ENCODE peak calls at places on chromosomes 11 and 22, in ten cellular contexts. S, T, D, V, B, M, Q, J, G and W are unnamed samples.

GRCh38 chr22:23180301-23180892 is at the start of gene BCR:
- DNase-seq in S (peak; percentile 51), T (no peak), D (peak; percentile 58), V (peak; percentile 72), B (peak; percentile 69), M (no peak), Q (peak; percentile 82), J (peak; percentile 82), G (peak; percentile 77), W (peak; percentile 93)

GRCh38 chr11:27933992-27934829 is 173.7 kb downstream of the KIF18A start:
- DNase-seq in S (peak; percentile 15), T (no peak), D (no peak), V (no peak), B (peak; percentile 48), M (no peak), Q (no peak), J (no peak), G (no peak), W (no peak)

GRCh38 chr11:68269414-68270081 is 2.2 kb downstream of the C11orf24 start:
- DNase-seq in S (no peak), T (no peak), D (no peak), V (peak; percentile 31), B (no peak), M (no peak), Q (no peak), J (no peak), G (no peak), W (no peak)

GRCh38 chr11:19607656-19608360 is 104.8 kb upstream of the NAV2 start:
- DNase-seq in S (no peak), T (no peak), D (peak; percentile 68), V (no peak), B (no peak), M (no peak), Q (no peak), J (no peak), G (no peak), W (no peak)

GRCh38 chr11:87661270-87661669 is 514.0 kb downstream of the RAB38 start:
- DNase-seq in S (no peak), T (no peak), D (no peak), V (no peak), B (no peak), M (no peak), Q (no peak), J (no peak), G (no peak), W (no peak)

GRCh38 chr22:28955817-28956216 is 72.4 kb downstream of the ZNRF3 start:
- DNase-seq in S (no peak), T (no peak), D (no peak), V (no peak), B (no peak), M (no peak), Q (peak; percentile 24), J (no peak), G (no peak), W (no peak)

GRCh38 chr22:44399906-44400762 is 87.4 kb upstream of the SHISAL1 start:
- DNase-seq in S (no peak), T (peak; percentile 49), D (no peak), V (peak; percentile 26), B (no peak), M (no peak), Q (peak; percentile 1), J (peak; percentile 11), G (no peak), W (peak; percentile 58)

GRCh38 chr11:2480874-2481220 is 36.0 kb downstream of the KCNQ1 start:
- DNase-seq in S (no peak), T (no peak), D (no peak), V (no peak), B (no peak), M (no peak), Q (no peak), J (no peak), G (no peak), W (no peak)

GRCh38 chr11:10204021-10204420 is 90.0 kb downstream of the SBF2 start:
- DNase-seq in S (no peak), T (no peak), D (no peak), V (no peak), B (no peak), M (no peak), Q (no peak), J (no peak), G (no peak), W (no peak)

GRCh38 chr11:112778091-112778889 is 182.9 kb upstream of the NCAM1 start:
- DNase-seq in S (no peak), T (no peak), D (no peak), V (no peak), B (no peak), M (no peak), Q (no peak), J (no peak), G (no peak), W (no peak)

GRCh38 chr22:30557243-30557642 is 10.7 kb upstream of the SEC14L6 start:
- DNase-seq in S (no peak), T (no peak), D (no peak), V (no peak), B (no peak), M (no peak), Q (no peak), J (no peak), G (no peak), W (no peak)

GRCh38 chr22:30555282-30556210 is 9.0 kb upstream of the SEC14L6 start:
- DNase-seq in S (no peak), T (no peak), D (no peak), V (no peak), B (no peak), M (no peak), Q (no peak), J (no peak), G (no peak), W (no peak)

GRCh38 chr22:30553971-30554370 is 7.4 kb upstream of the SEC14L6 start:
- DNase-seq in S (no peak), T (no peak), D (no peak), V (no peak), B (no peak), M (no peak), Q (no peak), J (no peak), G (no peak), W (no peak)

GRCh38 chr22:30559889-30560288 is 13.3 kb upstream of the SEC14L6 start:
- DNase-seq in S (no peak), T (no peak), D (no peak), V (no peak), B (no peak), M (no peak), Q (no peak), J (no peak), G (no peak), W (no peak)

GRCh38 chr22:30556388-30556787 is 9.8 kb upstream of the SEC14L6 start:
- DNase-seq in S (no peak), T (no peak), D (no peak), V (no peak), B (no peak), M (no peak), Q (no peak), J (no peak), G (no peak), W (no peak)
- TF ChIP-seq CTCF in S (peak; percentile 7), T (no peak), D (no peak), V (no peak), B (no peak), M (no peak), Q (no peak), J (no peak), G (no peak), W (no peak)

GRCh38 chr11:65432686-65433582 is 10.3 kb downstream of the NEAT1 start:
- DNase-seq in S (no peak), T (no peak), D (no peak), V (no peak), B (peak; percentile 50), M (no peak), Q (peak; percentile 3), J (no peak), G (no peak), W (no peak)
- TF ChIP-seq POLR2A in S (no peak), T (no peak), D (no peak), V (peak; percentile 8), B (no peak), M (no peak), Q (no peak), J (no peak), G (peak; percentile 10), W (peak; percentile 8)

DNA sequence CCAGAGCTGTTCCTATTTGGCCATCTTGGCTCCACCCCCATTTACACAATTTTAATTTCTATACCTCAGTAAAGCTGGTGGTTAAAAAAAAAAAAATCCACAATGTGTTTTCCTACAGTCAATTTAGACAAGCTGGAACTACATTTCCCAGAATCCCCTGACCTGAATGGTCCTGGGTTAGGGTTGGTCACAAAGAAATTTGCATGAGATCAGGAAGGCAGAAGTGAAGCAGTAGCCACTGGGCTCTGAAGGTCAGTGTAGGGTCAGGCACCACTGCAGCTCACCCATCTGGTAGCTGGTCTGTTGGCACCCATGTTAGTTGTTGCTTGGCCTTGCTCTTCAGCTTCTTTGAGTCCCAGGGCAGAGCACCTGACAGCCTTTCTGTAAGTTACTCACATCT is 210.7 kb upstream of the API5 start:
- DNase-seq in S (no peak), T (no peak), D (no peak), V (no peak), B (no peak), M (no peak), Q (no peak), J (no peak), G (no peak), W (no peak)
- H3K4me3 ChIP-seq in S (no peak overlapping the region), T (no peak overlapping the region), D (no peak overlapping the region), V (no peak overlapping the region), B (no peak overlapping the region), M (no peak overlapping the region), Q (no peak overlapping the region), J (no peak overlapping the region), G (no peak overlapping the region), W (no peak overlapping the region)

GRCh38 chr11:48122246-48122645 is 94.4 kb upstream of the OR4B1 start:
- DNase-seq in S (no peak), T (no peak), D (no peak), V (no peak), B (no peak), M (no peak), Q (no peak), J (no peak), G (no peak), W (no peak)

GRCh38 chr11:48111941-48112340 is 104.7 kb upstream of the OR4B1 start:
- DNase-seq in S (no peak), T (no peak), D (no peak), V (no peak), B (no peak), M (no peak), Q (no peak), J (no peak), G (no peak), W (no peak)

GRCh38 chr11:48116437-48116836 is 100.2 kb upstream of the OR4B1 start:
- DNase-seq in S (no peak), T (no peak), D (no peak), V (no peak), B (no peak), M (no peak), Q (no peak), J (no peak), G (no peak), W (no peak)

GRCh38 chr11:48114740-48115139 is 101.9 kb upstream of the OR4B1 start:
- DNase-seq in S (no peak), T (no peak), D (no peak), V (no peak), B (no peak), M (no peak), Q (no peak), J (no peak), G (no peak), W (no peak)

DNA sequence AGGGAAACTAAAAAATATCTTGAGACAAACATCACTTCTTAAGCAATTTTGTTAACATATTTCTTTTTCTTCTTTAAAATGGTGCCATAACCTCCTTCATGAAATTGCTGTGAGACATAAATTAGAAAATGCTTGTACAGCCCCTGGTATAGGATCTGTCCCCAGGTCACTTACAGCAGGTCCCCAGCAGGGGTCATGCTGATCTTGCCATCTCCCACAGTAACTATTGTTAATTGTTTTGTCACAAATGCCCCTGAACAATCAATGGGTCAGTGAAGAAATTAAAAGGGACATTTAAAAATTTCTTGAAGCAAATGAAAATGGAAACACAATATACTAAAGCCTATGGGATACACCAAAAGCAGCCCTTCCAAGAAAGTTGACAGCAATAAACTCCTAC is 99.8 kb upstream of the OR4B1 start:
- DNase-seq in S (peak; percentile 35), T (no peak), D (no peak), V (no peak), B (peak; percentile 39), M (no peak), Q (no peak), J (no peak), G (no peak), W (no peak)
- TF ChIP-seq CTCF in S (peak; percentile 17), T (no peak), D (no peak), V (no peak), B (peak; percentile 54), M (no peak), Q (peak; percentile 47), J (peak; percentile 36), G (peak; percentile 11), W (peak; percentile 40)